ENCODE peak calls at places on chromosomes 1 and 21, in seven cellular contexts. H is mammary epithelial cell; Q is GDM1; K is brain microvascular endothelial cell; A is left lobe of liver; C is effector memory CD8-positive, alpha-beta T cell; R is small intestine. L is an unnamed sample.
A peak's percentile ranks its signal among the peaks of the same experiment; 100 is the strongest.

GRCh38 chr1:167374014-167374413 is 144.3 kb downstream of the CD247 start:
- DNase-seq in H (no peak), Q (no peak), K (no peak), A (no peak), C (peak; percentile 5), R (no peak), L (no peak)

GRCh38 chr1:234731371-234732085 is 121.5 kb upstream of the IRF2BP2 start:
- DNase-seq in H (peak; percentile 93), Q (peak; percentile 49), K (peak; percentile 81), A (no peak), C (no peak), R (no peak), L (peak; percentile 79)

GRCh38 chr1:101520302-101520701 is 283.5 kb downstream of the S1PR1 start:
- DNase-seq in H (peak; percentile 42), Q (peak; percentile 15), K (peak; percentile 26), A (no peak), C (no peak), R (peak; percentile 59), L (peak; percentile 45)

GRCh38 chr1:111476761-111477309 is 3.1 kb downstream of the C1orf162 start:
- DNase-seq in H (no peak), Q (peak; percentile 36), K (no peak), A (no peak), C (peak; percentile 34), R (peak; percentile 29), L (no peak)

GRCh38 chr1:158951956-158952355 is 20.6 kb downstream of the PYHIN1 start:
- DNase-seq in H (no peak), Q (peak; percentile 47), K (no peak), A (no peak), C (no peak), R (no peak), L (no peak)

GRCh38 chr1:36965301-36966159 is 68.8 kb downstream of the GRIK3 start:
- DNase-seq in H (no peak), Q (no peak), K (no peak), A (no peak), C (no peak), R (no peak), L (no peak)

GRCh38 chr1:30535595-30536325 is 187.6 kb downstream of the MATN1 start:
- DNase-seq in H (no peak), Q (no peak), K (no peak), A (no peak), C (no peak), R (no peak), L (no peak)

GRCh38 chr21:44972821-44973220 is 33.0 kb downstream of the SLX9 start:
- DNase-seq in H (no peak), Q (no peak), K (no peak), A (no peak), C (no peak), R (no peak), L (no peak)

GRCh38 chr1:220690140-220691038 is at the start of gene C1orf115:
- DNase-seq in H (peak; percentile 70), Q (no peak), K (peak; percentile 35), A (peak; percentile 93), C (peak; percentile 42), R (peak; percentile 86), L (peak; percentile 16)

GRCh38 chr1:231407537-231408396 is 14.3 kb downstream of the EGLN1 start:
- DNase-seq in H (peak; percentile 60), Q (no peak), K (no peak), A (no peak), C (no peak), R (peak; percentile 79), L (peak; percentile 55)

GRCh38 chr1:151399890-151400235 is 490 bp downstream of the PSMB4 start:
- DNase-seq in H (peak; percentile 20), Q (no peak), K (peak; percentile 15), A (no peak), C (peak; percentile 18), R (peak; percentile 16), L (peak; percentile 29)

GRCh38 chr1:85865183-85865582 is 156.9 kb upstream of the ZNHIT6 start:
- DNase-seq in H (no peak), Q (no peak), K (no peak), A (no peak), C (no peak), R (no peak), L (peak; percentile 75)

GRCh38 chr1:43843684-43844083 is 89.9 kb upstream of the ARTN start:
- DNase-seq in H (no peak), Q (no peak), K (no peak), A (no peak), C (no peak), R (no peak), L (no peak)

GRCh38 chr1:224219011-224219611 is 36.1 kb downstream of the DEGS1 start:
- DNase-seq in H (no peak), Q (no peak), K (no peak), A (no peak), C (no peak), R (peak; percentile 89), L (no peak)

GRCh38 chr1:208600456-208600855 is 356.3 kb upstream of the PLXNA2 start:
- DNase-seq in H (no peak), Q (no peak), K (no peak), A (no peak), C (no peak), R (no peak), L (no peak)

GRCh38 chr1:245493029-245493428 is 338.2 kb downstream of the KIF26B start:
- DNase-seq in H (no peak), Q (no peak), K (no peak), A (no peak), C (no peak), R (no peak), L (no peak)

GRCh38 chr21:42438316-42439205 is 34.9 kb downstream of the UBASH3A start:
- DNase-seq in H (no peak), Q (no peak), K (no peak), A (no peak), C (no peak), R (no peak), L (no peak)

GRCh38 chr21:34939673-34940321 is 109.3 kb downstream of the RUNX1 start:
- DNase-seq in H (no peak), Q (no peak), K (no peak), A (no peak), C (no peak), R (no peak), L (peak; percentile 65)

GRCh38 chr1:114134518-114134917 is 19.2 kb downstream of the SYT6 start:
- DNase-seq in H (no peak), Q (no peak), K (no peak), A (peak; percentile 55), C (no peak), R (peak; percentile 56), L (no peak)